ENCODE peak calls at places on chromosomes 1 and 21, in seven cellular contexts. U is heart right ventricle; N is NCI-H460; E is activated CD8-positive, alpha-beta memory T cell treated with anti-CD3 and anti-CD28 coated beads for 48 hours; V is NCI-H2081; T is body of pancreas; L is stimulated activated CD8-positive, alpha-beta memory T cell treated with anti-CD3 and anti-CD28 coated beads, Interleukin-2, amount 100 ng/mL, for 48 hours. Z is an unnamed sample.

GRCh38 chr1:77541162-77541545 is 141.3 kb downstream of the ZZZ3 start:
- DNase-seq in U (no peak), E (no peak), L (no peak), T (no peak), N (no peak), V (no peak), Z (no peak)

GRCh38 chr1:52343982-52344381 is 22.0 kb downstream of the CC2D1B start:
- DNase-seq in U (no peak), L (no peak), T (no peak), V (no peak), N (no peak), E (no peak), Z (no peak)

GRCh38 chr1:109827986-109828385 is 64.3 kb upstream of the EPS8L3 start:
- DNase-seq in V (no peak), N (no peak), U (no peak), L (no peak), T (no peak), E (no peak), Z (no peak)

GRCh38 chr1:55286851-55287602 is 71.9 kb upstream of the USP24 start:
- DNase-seq in N (no peak), U (no peak), V (no peak), E (no peak), L (no peak), T (no peak), Z (no peak)

GRCh38 chr1:201028473-201028889 is 5.0 kb upstream of the KIF21B start:
- DNase-seq in T (no peak), N (no peak), L (no peak), V (no peak), E (no peak), U (no peak), Z (no peak)

GRCh38 chr21:33924079-33924765 is 8.6 kb upstream of the ATP5PO start:
- DNase-seq in T (peak), U (peak), N (peak), V (peak), E (peak), L (peak), Z (peak)

GRCh38 chr1:235060607-235061470 is 67.8 kb downstream of the TOMM20 start:
- DNase-seq in U (no peak), V (no peak), T (peak), E (no peak), N (no peak), L (no peak), Z (no peak)

GRCh38 chr1:210364479-210364878 is 35.8 kb downstream of the HHAT start:
- DNase-seq in L (no peak), T (no peak), E (no peak), V (no peak), U (no peak), N (no peak), Z (peak)

GRCh38 chr1:225482489-225482950 is 54.7 kb upstream of the LBR start:
- DNase-seq in N (no peak), V (no peak), E (no peak), U (no peak), L (no peak), T (no peak), Z (no peak)

GRCh38 chr1:78145105-78145580 is 99.4 kb downstream of the GIPC2 start:
- DNase-seq in N (peak), T (peak), V (peak), U (peak), E (no peak), L (peak), Z (peak)

GRCh38 chr1:40130892-40131291 is 30.3 kb upstream of the RLF start:
- DNase-seq in T (no peak), L (no peak), E (no peak), N (no peak), U (no peak), V (no peak), Z (no peak)

GRCh38 chr1:43521716-43522115 is 9.0 kb upstream of the PTPRF start:
- DNase-seq in E (no peak), U (no peak), V (no peak), N (no peak), T (no peak), L (no peak), Z (no peak)

GRCh38 chr1:96372881-96373280 is 348.7 kb upstream of the PTBP2 start:
- DNase-seq in N (no peak), L (no peak), E (no peak), V (no peak), U (no peak), T (no peak), Z (no peak)

GRCh38 chr1:227374846-227375245 is 56.6 kb upstream of the CDC42BPA start:
- DNase-seq in L (no peak), N (no peak), T (no peak), E (no peak), U (no peak), V (no peak), Z (no peak)

GRCh38 chr1:214566158-214567104 is 15.0 kb upstream of the PTPN14 start:
- DNase-seq in L (no peak), V (no peak), U (no peak), E (no peak), T (no peak), N (no peak), Z (peak)

GRCh38 chr1:155125946-155126493 is 1.7 kb upstream of the EFNA1 start:
- DNase-seq in L (no peak), N (no peak), V (no peak), T (peak), U (peak), E (no peak), Z (peak)

GRCh38 chr1:191290441-191290840 is 812.8 kb upstream of the BRINP3 start:
- DNase-seq in L (no peak), E (no peak), T (no peak), V (no peak), N (no peak), U (no peak), Z (no peak)

GRCh38 chr1:108897865-108898720 is 21.3 kb downstream of the GPSM2 start:
- DNase-seq in U (no peak), E (no peak), L (no peak), N (peak), V (no peak), T (no peak), Z (no peak)

GRCh38 chr1:153805042-153805745 is 30.0 kb downstream of the SLC27A3 start:
- DNase-seq in V (no peak), U (no peak), E (no peak), N (peak), T (no peak), L (peak), Z (peak)

GRCh38 chr1:222697203-222697602 is 15.1 kb downstream of the AIDA start:
- DNase-seq in U (no peak), E (no peak), N (no peak), L (no peak), T (no peak), V (no peak), Z (no peak)

GRCh38 chr1:40653851-40654537 is 11.5 kb downstream of the RIMS3 start:
- DNase-seq in U (no peak), T (no peak), E (no peak), N (no peak), V (no peak), L (no peak), Z (no peak)

GRCh38 chr1:235601087-235601486 is 48.5 kb downstream of the GNG4 start:
- DNase-seq in L (no peak), U (no peak), V (no peak), E (no peak), T (peak), N (no peak), Z (no peak)

GRCh38 chr1:184843732-184844495 is 89.3 kb upstream of the EDEM3 start:
- DNase-seq in E (no peak), T (no peak), V (no peak), N (no peak), L (peak), U (no peak), Z (peak)

GRCh38 chr1:210330279-210330866 is 1.7 kb downstream of the HHAT start:
- DNase-seq in U (no peak), E (no peak), V (no peak), L (no peak), N (no peak), T (no peak), Z (no peak)

GRCh38 chr1:234699795-234700665 is 90.1 kb upstream of the IRF2BP2 start:
- DNase-seq in E (no peak), V (no peak), N (no peak), L (no peak), U (no peak), T (no peak), Z (peak)

GRCh38 chr1:17777330-17777729 is 22.2 kb downstream of the ACTL8 start:
- DNase-seq in U (no peak), L (no peak), N (no peak), E (no peak), V (no peak), T (no peak), Z (no peak)

Z was measured in left cardiac atrium.